ENCODE peak calls at places on chromosome 15, in seven cellular contexts. E, U, M, D, G, W and Y are unnamed samples.

GRCh38 chr15:66294932-66295235 is 1.5 kb downstream of the DIS3L start:
- DNase-seq in G (no peak), M (no peak), W (no peak), D (peak), E (no peak), U (no peak), Y (no peak)

GRCh38 chr15:28868744-28869143 is 17.0 kb upstream of the APBA2 start:
- DNase-seq in G (no peak), D (no peak), W (no peak), U (no peak), M (no peak), E (no peak), Y (no peak)

GRCh38 chr15:62104846-62105245 is 38.1 kb downstream of the C2CD4A start:
- DNase-seq in U (no peak), G (no peak), W (no peak), D (no peak), M (no peak), E (no peak), Y (no peak)

GRCh38 chr15:70442616-70443321 is 320.6 kb downstream of the UACA start:
- DNase-seq in D (no peak), U (no peak), M (no peak), E (no peak), G (no peak), W (no peak), Y (no peak)

GRCh38 chr15:101159096-101159935 is 92.5 kb downstream of the CHSY1 start:
- DNase-seq in U (no peak), E (no peak), G (no peak), M (no peak), D (no peak), W (no peak), Y (no peak)

GRCh38 chr15:62099171-62099601 is 32.4 kb downstream of the C2CD4A start:
- DNase-seq in M (no peak), W (no peak), E (no peak), D (no peak), G (no peak), U (no peak), Y (no peak)

GRCh38 chr15:48170981-48171380 is 7.1 kb downstream of the MYEF2 start:
- DNase-seq in E (peak), G (no peak), M (no peak), D (no peak), U (no peak), W (no peak), Y (no peak)

GRCh38 chr15:31435256-31435781 is 108.7 kb downstream of the KLF13 start:
- DNase-seq in E (peak), U (peak), M (peak), D (peak), W (peak), G (peak), Y (peak)

GRCh38 chr15:48794697-48795134 is 16.2 kb downstream of the CEP152 start:
- DNase-seq in M (no peak), G (no peak), U (no peak), D (no peak), W (peak), E (no peak), Y (peak)

GRCh38 chr15:31905054-31905453 is 125.3 kb upstream of the CHRNA7 start:
- DNase-seq in W (no peak), G (no peak), M (no peak), U (no peak), D (no peak), E (no peak), Y (no peak)

GRCh38 chr15:85504739-85505676 is 124.6 kb downstream of the AKAP13 start:
- DNase-seq in E (peak), D (peak), U (peak), G (no peak), W (no peak), M (peak), Y (peak)

GRCh38 chr15:100780208-100780800 is 99.3 kb upstream of the ALDH1A3 start:
- DNase-seq in M (no peak), G (peak), U (no peak), D (no peak), W (no peak), E (no peak), Y (no peak)

GRCh38 chr15:65887565-65887964 is 18.3 kb downstream of the RAB11A start:
- DNase-seq in G (no peak), M (no peak), W (no peak), U (no peak), E (no peak), D (no peak), Y (no peak)

GRCh38 chr15:90814193-90814811 is 54.1 kb upstream of the FURIN start:
- DNase-seq in U (no peak), G (no peak), M (no peak), D (no peak), W (no peak), E (no peak), Y (no peak)

GRCh38 chr15:56241374-56242085 is 2.1 kb downstream of the RFX7 start:
- DNase-seq in E (no peak), M (no peak), D (no peak), W (no peak), U (no peak), G (no peak), Y (no peak)

GRCh38 chr15:70286110-70286806 is 188.5 kb upstream of the TLE3 start:
- DNase-seq in G (no peak), D (no peak), W (no peak), E (no peak), U (no peak), M (no peak), Y (no peak)

GRCh38 chr15:96267463-96267862 is 63.0 kb upstream of the NR2F2 start:
- DNase-seq in G (no peak), U (no peak), D (no peak), M (no peak), E (no peak), W (no peak), Y (no peak)

GRCh38 chr15:96262097-96262496 is 68.4 kb upstream of the NR2F2 start:
- DNase-seq in U (no peak), M (no peak), E (peak), G (no peak), D (no peak), W (no peak), Y (no peak)

GRCh38 chr15:96262497-96263268 is 67.8 kb upstream of the NR2F2 start:
- DNase-seq in U (no peak), M (no peak), G (no peak), E (no peak), D (no peak), W (no peak), Y (no peak)

GRCh38 chr15:96264351-96264798 is 66.1 kb upstream of the NR2F2 start:
- DNase-seq in U (peak), W (no peak), G (no peak), D (peak), M (no peak), E (peak), Y (no peak)

DNA sequence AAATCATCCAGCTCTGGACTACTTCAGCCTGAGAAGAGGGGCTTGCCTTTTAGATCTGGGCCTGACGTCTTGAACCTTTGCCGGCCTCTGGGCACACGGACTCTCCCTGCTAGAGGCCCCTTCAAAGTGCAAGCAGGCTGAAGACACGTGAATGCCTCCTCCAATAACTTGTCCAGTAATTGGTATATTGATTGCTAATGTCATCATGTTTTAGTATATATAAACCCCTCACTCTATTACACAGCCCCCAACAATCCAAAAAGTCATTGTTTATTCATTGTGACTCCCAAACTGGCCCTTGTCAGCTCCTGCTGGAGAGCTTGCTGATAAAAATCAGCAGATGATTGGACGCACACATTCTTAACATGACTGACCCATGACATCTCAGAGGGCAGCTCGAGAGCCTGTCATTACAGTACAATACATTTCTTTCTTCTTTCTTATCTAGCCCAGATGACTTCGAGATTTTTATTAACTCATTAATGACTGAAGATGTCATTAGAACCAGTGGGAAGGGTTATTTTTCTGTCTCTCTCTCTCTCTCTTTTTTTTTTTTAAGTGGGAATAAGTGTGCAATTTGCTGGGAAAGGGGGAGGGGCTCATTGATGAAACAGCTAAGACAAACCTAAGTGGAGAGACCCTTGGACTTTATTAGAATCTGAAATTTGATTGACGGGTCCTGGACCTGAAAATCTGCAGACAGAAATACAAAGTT is 65.5 kb upstream of the NR2F2 start:
- DNase-seq in D (peak), W (no peak), U (peak), E (peak), G (no peak), M (no peak), Y (no peak)
- TF ChIP-seq JUND in D (peak), W (no peak), U (peak), E (peak), G (no peak), M (peak), Y (no peak)

GRCh38 chr15:74784854-74785715 is 3.2 kb downstream of the CSK start:
- DNase-seq in U (no peak), G (no peak), M (no peak), W (no peak), D (no peak), E (no peak), Y (no peak)

GRCh38 chr15:74784426-74784825 is 2.5 kb downstream of the CSK start:
- DNase-seq in U (no peak), D (no peak), E (no peak), G (no peak), W (no peak), M (no peak), Y (no peak)

GRCh38 chr15:74787251-74788041 is 5.6 kb downstream of the CSK start:
- DNase-seq in D (peak), U (no peak), G (peak), W (peak), E (no peak), M (peak), Y (peak)

GRCh38 chr15:74786659-74787165 is 4.8 kb downstream of the CSK start:
- DNase-seq in E (no peak), M (no peak), G (no peak), D (no peak), W (no peak), U (no peak), Y (no peak)

GRCh38 chr15:74785716-74786032 is 3.8 kb downstream of the CSK start:
- DNase-seq in D (no peak), U (no peak), W (no peak), M (no peak), E (no peak), G (no peak), Y (no peak)
- TF ChIP-seq JUND in D (no peak), U (no peak), W (no peak), M (no peak), E (no peak), G (no peak), Y (no peak)

DNA sequence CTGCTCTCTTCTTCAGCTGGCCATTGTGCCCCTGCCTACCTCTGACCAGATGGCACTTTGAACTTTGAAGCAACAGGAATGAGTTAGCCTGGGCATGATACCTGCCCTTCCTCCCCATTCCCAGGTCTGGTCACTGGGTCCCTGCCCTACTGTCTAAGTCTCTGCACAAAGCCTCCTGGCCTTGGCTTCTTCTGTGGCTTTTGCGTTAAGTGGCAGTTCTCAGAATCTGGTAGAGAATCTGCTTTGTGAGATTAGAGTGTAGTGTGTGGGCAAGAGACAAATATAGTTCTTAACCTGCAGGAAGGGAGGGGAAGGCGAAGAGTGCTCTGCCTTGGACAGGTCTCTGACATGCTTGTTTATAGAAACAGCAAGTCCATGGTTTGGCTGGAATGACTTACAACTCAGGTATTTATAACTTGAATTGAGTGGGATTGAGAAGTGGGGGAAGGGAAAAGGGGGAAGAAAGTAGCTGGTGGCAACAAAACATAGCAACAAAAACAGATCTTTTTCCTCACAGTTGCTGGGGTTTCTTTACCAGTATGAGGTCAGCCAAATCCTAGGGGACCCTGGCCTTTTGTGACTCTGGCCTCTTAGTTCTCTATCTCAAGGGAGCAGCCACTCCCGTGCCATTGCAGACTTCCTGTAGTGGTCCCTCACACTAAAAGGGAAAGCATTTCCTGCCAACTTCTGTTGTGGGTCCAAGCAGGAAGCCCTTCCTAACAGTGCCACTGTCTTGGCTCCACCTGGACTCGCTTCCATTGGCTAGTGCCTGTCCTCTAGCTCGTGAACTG is 16.7 kb downstream of the MAPKBP1 start:
- DNase-seq in G (no peak), U (peak), M (no peak), D (peak), E (peak), W (no peak), Y (no peak)
- TF ChIP-seq JUND in G (no peak), U (peak), M (peak), D (no peak), E (no peak), W (no peak), Y (no peak)

GRCh38 chr15:68640791-68641331 is 62.1 kb downstream of the CORO2B start:
- DNase-seq in D (no peak), E (no peak), G (no peak), U (no peak), W (no peak), M (no peak), Y (no peak)
- TF ChIP-seq JUND in D (no peak), E (no peak), G (no peak), U (no peak), W (no peak), M (no peak), Y (no peak)

GRCh38 chr15:77094397-77095030 is 23.6 kb upstream of the TSPAN3 start:
- DNase-seq in E (no peak), W (no peak), U (no peak), M (no peak), G (peak), D (peak), Y (no peak)
- TF ChIP-seq JUND in E (no peak), W (no peak), U (no peak), M (no peak), G (no peak), D (no peak), Y (no peak)

DNA sequence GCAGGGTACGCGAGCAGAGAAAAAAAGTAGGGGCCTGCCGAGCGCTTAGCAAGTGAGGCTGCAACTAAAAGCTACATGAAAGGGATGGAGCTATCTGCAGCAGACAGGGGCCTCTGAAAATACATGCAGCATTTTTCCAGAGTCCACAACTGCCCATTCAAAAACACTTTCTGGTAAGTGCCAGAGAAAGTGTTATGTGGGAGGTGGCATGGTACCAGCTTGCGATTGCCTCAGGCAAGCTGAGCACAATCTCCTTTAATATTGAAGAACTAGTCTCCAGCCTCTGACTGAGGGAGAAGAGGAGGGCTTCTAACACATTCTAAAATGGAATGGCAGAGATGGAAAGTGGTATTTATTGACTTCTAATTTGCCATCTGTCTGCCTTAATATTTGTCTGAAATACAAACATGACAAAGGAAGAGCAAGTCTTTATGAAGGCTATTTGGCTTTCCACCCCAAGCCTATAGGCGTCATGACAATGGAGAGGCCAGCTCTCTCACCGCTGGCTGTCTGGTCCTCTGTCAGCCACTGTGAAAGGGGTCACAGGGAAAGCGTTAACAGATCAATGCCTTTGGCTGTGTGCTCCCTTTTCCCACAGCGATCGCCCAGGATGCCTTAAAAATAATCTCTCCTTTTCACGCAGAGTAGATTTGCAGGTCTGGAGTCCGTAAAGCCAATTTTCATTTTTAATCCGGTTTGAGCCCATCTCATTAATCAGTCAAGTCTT is 104.0 kb upstream of the RASGRP1 start:
- DNase-seq in G (no peak), W (no peak), M (no peak), D (no peak), E (no peak), U (no peak), Y (no peak)
- TF ChIP-seq JUND in G (no peak), W (no peak), M (no peak), D (no peak), E (no peak), U (no peak), Y (no peak)

GRCh38 chr15:34014556-34014955 is 24.4 kb downstream of the AVEN start:
- DNase-seq in M (no peak), W (no peak), U (no peak), E (no peak), D (no peak), G (no peak), Y (peak)

GRCh38 chr15:34013746-34014145 is 25.3 kb downstream of the AVEN start:
- DNase-seq in W (no peak), E (no peak), U (no peak), D (no peak), M (no peak), G (no peak), Y (no peak)

GRCh38 chr15:34023932-34024331 is 15.1 kb downstream of the AVEN start:
- DNase-seq in W (no peak), D (no peak), E (no peak), G (no peak), M (no peak), U (no peak), Y (no peak)

GRCh38 chr15:34018021-34018645 is 20.9 kb downstream of the AVEN start:
- DNase-seq in W (no peak), M (no peak), G (no peak), D (no peak), E (no peak), U (no peak), Y (no peak)

DNA sequence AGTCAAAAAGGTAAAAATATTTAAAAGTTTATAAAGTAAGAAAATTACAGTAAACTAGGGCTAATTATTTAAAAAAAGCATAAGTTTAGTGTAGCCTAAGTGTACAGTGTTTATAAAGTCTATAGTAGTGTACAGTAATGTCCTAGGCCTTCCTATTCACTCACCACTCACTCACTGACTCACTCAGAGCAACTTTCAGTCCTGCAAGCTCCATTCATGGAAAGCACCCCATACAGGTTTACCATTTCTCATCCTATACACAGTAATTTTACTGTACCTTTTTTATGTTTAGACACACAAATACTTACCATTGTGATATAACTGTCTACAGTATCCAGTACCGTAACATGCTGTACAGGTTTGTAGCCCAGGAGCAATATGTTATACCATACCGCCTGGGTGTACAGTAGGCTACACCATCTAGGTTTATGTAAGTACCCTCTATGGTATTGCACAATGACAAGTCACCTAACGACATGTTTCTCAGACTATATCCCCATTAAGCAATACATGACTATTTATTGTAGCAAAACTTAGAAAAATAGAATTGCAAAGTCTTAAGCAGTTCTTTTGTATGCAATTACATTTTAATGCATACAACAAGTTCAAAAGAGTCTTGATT is 19.5 kb downstream of the AVEN start:
- DNase-seq in D (no peak), W (no peak), U (no peak), E (no peak), M (no peak), G (no peak), Y (no peak)
- TF ChIP-seq JUND in D (no peak), W (no peak), U (no peak), E (no peak), M (no peak), G (no peak), Y (no peak)

DNA sequence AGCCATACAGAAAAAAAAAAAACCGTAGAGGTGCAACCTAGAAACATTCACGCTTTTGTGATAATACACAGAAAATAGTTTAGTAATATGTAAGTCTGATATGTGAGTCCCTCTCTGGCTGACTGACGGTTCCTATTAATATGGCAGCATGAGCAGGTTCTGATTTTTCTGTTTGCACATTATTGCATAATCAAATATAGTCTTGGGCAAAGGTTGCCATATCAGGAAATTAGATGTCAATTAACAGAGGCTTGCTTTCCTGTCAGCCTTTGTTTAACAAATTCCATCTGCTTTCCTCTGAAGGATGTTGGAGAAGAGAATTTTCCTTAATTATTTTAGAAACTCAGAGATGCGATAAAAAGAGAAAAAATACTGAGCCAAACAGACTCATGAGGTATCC is 14.8 kb downstream of the GABRB3 start:
- DNase-seq in D (no peak), M (no peak), E (no peak), U (no peak), G (no peak), W (no peak), Y (no peak)
- TF ChIP-seq JUND in D (no peak), M (no peak), E (no peak), U (no peak), G (no peak), W (no peak), Y (no peak)